ENCODE peak calls at places on chromosomes 4 and X, in seven cellular contexts. L, U, V, Q, M, N and X are unnamed samples.

GRCh38 chr4:31674313-31674947 is 954.3 kb downstream of the PCDH7 start:
- DNase-seq in L (peak; percentile 30), U (peak; percentile 34), V (peak; percentile 1), Q (peak; percentile 8), M (peak; percentile 46), N (no peak), X (no peak)

GRCh38 chrX:49166914-49167739 is 4.6 kb downstream of the MAGIX start:
- DNase-seq in L (peak; percentile 84), U (no peak), V (no peak), Q (peak; percentile 73), M (peak; percentile 42), N (no peak), X (no peak)

GRCh38 chrX:6526564-6526963 is 8.4 kb downstream of the VCX3A start:
- DNase-seq in L (no peak), U (no peak), V (no peak), Q (no peak), M (no peak), N (no peak), X (no peak)

GRCh38 chr4:170743633-170744032 is 653.9 kb upstream of the AADAT start:
- DNase-seq in L (no peak), U (no peak), V (no peak), Q (no peak), M (no peak), N (no peak), X (no peak)

GRCh38 chrX:44872319-44872816 is 620 bp upstream of the KDM6A start:
- DNase-seq in L (peak; percentile 42), U (no peak), V (no peak), Q (peak; percentile 4), M (no peak), N (no peak), X (no peak)

GRCh38 chr4:3792813-3793212 is 26.6 kb downstream of the ADRA2C start:
- DNase-seq in L (no peak), U (peak; percentile 85), V (no peak), Q (no peak), M (peak; percentile 83), N (peak; percentile 54), X (no peak)

GRCh38 chr4:57119054-57119651 is 9.0 kb upstream of the IGFBP7 start:
- DNase-seq in L (peak; percentile 92), U (no peak), V (no peak), Q (peak; percentile 96), M (no peak), N (no peak), X (no peak)

GRCh38 chr4:4712800-4713528 is 146.5 kb upstream of the MSX1 start:
- DNase-seq in L (peak; percentile 18), U (no peak), V (no peak), Q (no peak), M (peak; percentile 42), N (no peak), X (no peak)

GRCh38 chrX:40107291-40108083 is 9.7 kb upstream of the BCOR start:
- DNase-seq in L (peak; percentile 73), U (peak; percentile 79), V (peak; percentile 24), Q (no peak), M (peak; percentile 84), N (no peak), X (no peak)

GRCh38 chrX:27918799-27919198 is 62.5 kb downstream of the DCAF8L1 start:
- DNase-seq in L (peak; percentile 9), U (no peak), V (no peak), Q (peak; percentile 4), M (peak; percentile 3), N (no peak), X (no peak)

GRCh38 chr4:7857238-7857701 is 82.4 kb downstream of the AFAP1 start:
- DNase-seq in L (peak; percentile 63), U (no peak), V (peak; percentile 81), Q (peak; percentile 99), M (no peak), N (no peak), X (no peak)

GRCh38 chr4:168797176-168797575 is 212.9 kb downstream of the CBR4 start:
- DNase-seq in L (peak; percentile 91), U (no peak), V (no peak), Q (peak; percentile 94), M (no peak), N (no peak), X (no peak)

GRCh38 chr4:180913750-180914149 is 1329.5 kb upstream of the TENM3 start:
- DNase-seq in L (peak; percentile 6), U (no peak), V (no peak), Q (peak; percentile 72), M (no peak), N (no peak), X (peak; percentile 1)

GRCh38 chr4:13522282-13523104 is 21.8 kb downstream of the NKX3-2 start:
- DNase-seq in L (no peak), U (no peak), V (no peak), Q (no peak), M (peak; percentile 34), N (no peak), X (no peak)

GRCh38 chr4:687048-687974 is 1.6 kb downstream of the SLC49A3 start:
- DNase-seq in L (peak; percentile 94), U (peak; percentile 76), V (peak; percentile 94), Q (peak; percentile 77), M (peak; percentile 69), N (no peak), X (no peak)

GRCh38 chr4:159400782-159401712 is 298.2 kb downstream of the RAPGEF2 start:
- DNase-seq in L (peak; percentile 83), U (no peak), V (no peak), Q (peak; percentile 70), M (no peak), N (no peak), X (no peak)

GRCh38 chrX:14235004-14235403 is 205.3 kb upstream of the GEMIN8 start:
- DNase-seq in L (no peak), U (no peak), V (no peak), Q (no peak), M (peak; percentile 13), N (no peak), X (no peak)

GRCh38 chrX:37759878-37760418 is 19.9 kb upstream of the CYBB start:
- DNase-seq in L (no peak), U (no peak), V (no peak), Q (no peak), M (no peak), N (no peak), X (no peak)

GRCh38 chr4:174214102-174214878 is 69.2 kb downstream of the FBXO8 start:
- DNase-seq in L (peak; percentile 46), U (peak; percentile 63), V (peak; percentile 16), Q (no peak), M (peak; percentile 91), N (no peak), X (peak; percentile 46)

GRCh38 chrX:39772057-39772832 is 325.5 kb downstream of the BCOR start:
- DNase-seq in L (peak; percentile 71), U (peak; percentile 95), V (no peak), Q (peak; percentile 55), M (peak; percentile 87), N (peak; percentile 78), X (no peak)

GRCh38 chr4:15729910-15730533 is 27.2 kb downstream of the BST1 start:
- DNase-seq in L (peak; percentile 57), U (no peak), V (peak; percentile 29), Q (peak; percentile 53), M (peak; percentile 59), N (no peak), X (peak; percentile 29)

GRCh38 chrX:116379854-116380253 is 56.6 kb upstream of the SLC6A14 start:
- DNase-seq in L (no peak), U (no peak), V (no peak), Q (peak; percentile 6), M (no peak), N (no peak), X (no peak)

GRCh38 chr4:23943478-23943877 is 53.6 kb upstream of the PPARGC1A start:
- DNase-seq in L (no peak), U (no peak), V (no peak), Q (no peak), M (no peak), N (no peak), X (no peak)
- H2AK5ac ChIP-seq in L (no peak overlapping the region), U (no peak overlapping the region), V (no peak overlapping the region), Q (no peak overlapping the region), M (no peak overlapping the region), N (no peak overlapping the region), X (no peak overlapping the region)

GRCh38 chr4:182103614-182104319 is 139.4 kb upstream of the TENM3 start:
- DNase-seq in L (no peak), U (no peak), V (no peak), Q (no peak), M (no peak), N (no peak), X (no peak)

GRCh38 chr4:182102576-182102975 is 140.6 kb upstream of the TENM3 start:
- DNase-seq in L (no peak), U (no peak), V (no peak), Q (no peak), M (peak; percentile 53), N (no peak), X (no peak)

GRCh38 chr4:182111586-182111985 is 131.6 kb upstream of the TENM3 start:
- DNase-seq in L (no peak), U (no peak), V (no peak), Q (no peak), M (peak; percentile 74), N (no peak), X (no peak)

GRCh38 chr4:182105416-182105815 is 137.8 kb upstream of the TENM3 start:
- DNase-seq in L (no peak), U (no peak), V (no peak), Q (no peak), M (no peak), N (no peak), X (no peak)

GRCh38 chr4:182107931-182108330 is 135.3 kb upstream of the TENM3 start:
- DNase-seq in L (no peak), U (no peak), V (no peak), Q (no peak), M (no peak), N (no peak), X (no peak)
- H3K4me1 ChIP-seq in L (peaks cover 3% of the 10 kb centered on the region), U (no peaks in the 10 kb centered on the region), V (no peaks in the 10 kb centered on the region), Q (no peaks in the 10 kb centered on the region), M (no peaks in the 10 kb centered on the region), N (no peaks in the 10 kb centered on the region), X (no peaks in the 10 kb centered on the region)

GRCh38 chr4:22512306-22512705 is 3.6 kb downstream of the ADGRA3 start:
- DNase-seq in L (no peak), U (no peak), V (no peak), Q (peak; percentile 52), M (no peak), N (no peak), X (no peak)
- H2AK5ac ChIP-seq in L (no peak overlapping the region), U (no peak overlapping the region), V (no peak overlapping the region), Q (no peak overlapping the region), M (no peak overlapping the region), N (no peak overlapping the region), X (no peak overlapping the region)

GRCh38 chr4:25903905-25904747 is 9.9 kb upstream of the SMIM20 start:
- DNase-seq in L (no peak), U (no peak), V (no peak), Q (no peak), M (no peak), N (no peak), X (no peak)
- H3K4me1 ChIP-seq in L (peaks cover 4% of the 10 kb centered on the region), U (no peaks in the 10 kb centered on the region), V (peaks cover 4% of the 10 kb centered on the region), Q (peaks cover 3% of the 10 kb centered on the region), M (no peaks in the 10 kb centered on the region), N (peaks cover 3% of the 10 kb centered on the region), X (peaks cover 2% of the 10 kb centered on the region)

DNA sequence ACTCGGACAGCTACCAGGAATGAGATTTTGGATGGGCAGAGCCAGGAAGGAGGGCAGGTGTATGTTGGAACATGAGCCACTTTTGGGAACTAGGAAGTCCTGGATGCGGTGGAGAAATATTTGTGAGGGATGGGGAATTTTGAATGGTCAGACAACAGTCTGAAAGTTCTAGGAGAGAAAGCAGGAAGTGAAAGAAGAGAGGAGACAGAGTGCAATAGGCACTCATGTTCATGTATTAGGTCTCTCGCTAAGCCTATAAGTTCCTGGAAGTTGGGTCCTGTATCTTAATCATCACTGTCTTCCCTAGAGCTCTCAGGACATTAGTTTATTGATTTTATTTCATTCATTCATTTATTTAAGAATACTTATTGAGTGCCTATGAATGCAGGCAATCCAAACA is 65.7 kb upstream of the CITED1 start:
- DNase-seq in L (no peak), U (no peak), V (no peak), Q (no peak), M (no peak), N (no peak), X (no peak)
- H2AK5ac ChIP-seq in L (no peak overlapping the region), U (no peak overlapping the region), V (no peak overlapping the region), Q (no peak overlapping the region), M (no peak overlapping the region), N (no peak overlapping the region), X (no peak overlapping the region)